ENCODE peak calls at places on chromosome 10, in six cellular contexts. U, R, E, F, W and S are unnamed samples. For H3K4me1, the result is how much of the 10 kb centered on the place peaks cover.

GRCh38 chr10:103732339-103732738 is 123.0 kb downstream of the SH3PXD2A start:
- DNase-seq in U (no peak), R (no peak), E (no peak), F (peak), W (no peak), S (no peak)

GRCh38 chr10:69864321-69864720 is 62.6 kb downstream of the COL13A1 start:
- DNase-seq in U (no peak), R (no peak), E (peak), F (no peak), W (no peak), S (no peak)

GRCh38 chr10:7407368-7408002 is 3.3 kb downstream of the SFMBT2 start:
- DNase-seq in U (no peak), R (peak), E (no peak), F (no peak), W (no peak), S (no peak)

GRCh38 chr10:70558295-70558694 is 44.2 kb downstream of the PRF1 start:
- DNase-seq in U (no peak), R (no peak), E (no peak), F (no peak), W (no peak), S (no peak)

GRCh38 chr10:128908109-128908898 is 558.7 kb upstream of the MGMT start:
- DNase-seq in U (no peak), R (no peak), E (no peak), F (no peak), W (no peak), S (no peak)

GRCh38 chr10:130398090-130398994 is 262.2 kb downstream of the GLRX3 start:
- DNase-seq in U (no peak), R (no peak), E (peak), F (no peak), W (no peak), S (no peak)

GRCh38 chr10:91856637-91857036 is 52.6 kb downstream of the FGFBP3 start:
- DNase-seq in U (peak), R (no peak), E (no peak), F (no peak), W (no peak), S (no peak)

GRCh38 chr10:8296090-8296741 is 241.7 kb downstream of the GATA3 start:
- DNase-seq in U (no peak), R (no peak), E (no peak), F (no peak), W (no peak), S (no peak)

GRCh38 chr10:71270301-71270777 is 48.7 kb upstream of the SLC29A3 start:
- DNase-seq in U (peak), R (peak), E (peak), F (no peak), W (peak), S (no peak)

GRCh38 chr10:122121059-122121458 is 132.1 kb downstream of the TACC2 start:
- DNase-seq in U (peak), R (no peak), E (no peak), F (no peak), W (peak), S (no peak)

GRCh38 chr10:32049113-32049512 is 7.1 kb downstream of the KIF5B start:
- DNase-seq in U (no peak), R (no peak), E (no peak), F (no peak), W (no peak), S (no peak)

GRCh38 chr10:75395955-75396860 is 5.4 kb downstream of the ZNF503 start:
- DNase-seq in U (peak), R (peak), E (no peak), F (peak), W (no peak), S (no peak)

GRCh38 chr10:124033887-124034218 is 59.5 kb downstream of the CHST15 start:
- DNase-seq in U (peak), R (no peak), E (no peak), F (no peak), W (peak), S (no peak)

DNA sequence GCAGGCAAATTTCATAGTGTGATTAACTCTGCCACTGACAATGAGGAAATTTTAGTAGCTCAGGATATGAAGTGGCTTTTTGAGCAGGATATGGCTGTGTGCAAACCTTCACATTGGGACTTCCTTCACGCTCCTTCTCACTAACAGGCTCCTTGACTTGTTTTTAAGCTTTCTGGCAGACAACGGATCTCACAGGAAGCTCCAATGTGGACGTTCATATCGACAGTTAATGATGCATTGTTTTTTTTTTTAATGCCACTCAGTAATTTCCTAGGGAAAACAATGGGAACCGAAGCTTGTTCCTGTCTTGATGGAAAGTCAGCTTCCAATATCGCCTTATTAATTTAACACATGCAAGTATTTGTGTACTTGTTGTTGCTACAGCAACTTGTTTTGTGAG is 84.8 kb downstream of the NRP1 start:
- DNase-seq in U (no peak), R (no peak), E (no peak), F (no peak), W (no peak), S (no peak)
- H3K4me1 ChIP-seq in U (under half), R (under half), E (half or more), F (under half), W (under half), S (under half)

DNA sequence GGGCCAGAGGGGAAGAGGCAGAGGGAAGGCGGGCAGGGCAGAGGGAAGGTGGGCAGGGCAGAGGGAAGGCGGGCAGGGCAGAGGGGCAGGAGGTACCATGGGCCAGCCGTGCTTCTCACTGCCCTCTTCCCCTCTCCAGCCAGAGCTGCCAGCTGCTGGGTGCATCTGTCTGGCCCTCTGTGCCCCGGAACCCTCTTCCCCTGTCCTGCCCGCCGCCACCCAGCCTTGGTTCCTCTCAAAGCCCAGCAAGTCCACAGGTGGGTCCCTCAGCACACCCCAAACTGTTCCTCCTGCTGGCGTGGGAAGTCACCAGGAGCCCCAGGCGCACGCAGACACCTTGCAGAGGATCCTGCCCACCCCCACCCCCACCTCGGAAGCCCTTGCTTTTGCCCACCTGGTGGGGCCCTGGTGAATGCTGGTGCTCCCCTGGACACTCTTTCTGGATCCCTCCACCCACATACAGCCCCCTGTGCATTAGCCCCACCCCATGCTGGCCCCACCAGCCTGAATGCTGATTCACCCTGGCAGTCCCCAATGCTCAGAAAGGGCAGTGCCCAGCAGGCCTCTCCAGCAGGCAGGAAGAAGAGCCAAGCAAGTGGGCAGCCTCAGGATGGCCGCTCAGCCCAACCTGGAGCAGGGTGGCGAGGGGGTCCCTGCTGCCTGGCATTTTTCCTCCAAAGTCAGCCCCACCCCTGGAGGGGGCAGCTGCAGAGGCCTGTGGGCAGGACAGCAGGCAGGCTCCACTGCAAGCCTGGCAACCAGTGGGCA is 1.9 kb upstream of the PWWP2B start:
- DNase-seq in U (peak), R (no peak), E (no peak), F (peak), W (no peak), S (no peak)
- H3K4me3 ChIP-seq in U (peak), R (peak), E (no peak), F (peak), W (peak), S (no peak)

DNA sequence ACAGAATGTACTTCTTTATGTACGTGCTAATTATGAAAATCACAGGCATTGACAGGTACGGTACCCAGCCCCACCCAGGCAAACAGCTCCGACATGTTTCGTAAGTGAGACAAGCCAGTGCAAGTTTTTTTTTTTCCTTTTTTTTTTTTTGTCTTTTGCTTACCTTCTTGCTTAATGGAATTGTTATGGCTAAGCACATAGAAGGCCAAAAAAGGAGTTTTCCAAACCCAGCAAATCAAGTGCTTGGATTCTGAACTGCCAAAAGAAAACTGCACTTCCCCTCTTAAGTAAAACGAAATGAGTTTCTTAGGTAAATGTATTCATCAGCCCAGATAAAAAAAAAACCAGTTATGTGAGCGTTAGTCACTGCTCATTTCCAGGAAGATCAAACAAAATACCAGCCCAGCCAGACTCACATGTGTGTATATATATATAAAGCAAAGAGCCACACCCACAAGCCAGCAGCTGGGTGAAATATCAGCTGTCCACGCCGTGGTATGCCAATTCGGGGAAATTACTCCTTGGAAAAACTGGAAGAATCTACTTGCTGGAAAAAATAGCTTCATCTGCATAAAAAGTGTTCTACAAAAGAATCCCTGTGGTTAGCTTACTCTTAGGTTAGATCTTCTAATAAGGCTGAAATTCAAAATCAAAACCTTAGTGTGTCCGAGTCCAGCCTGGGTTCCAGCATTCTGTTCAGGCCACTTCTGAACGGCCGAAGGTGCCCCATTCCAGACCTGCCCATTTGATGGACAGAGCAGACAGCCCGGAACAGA is 8.0 kb downstream of the KLF6 start:
- DNase-seq in U (no peak), R (peak), E (peak), F (peak), W (peak), S (peak)
- H3K4me1 ChIP-seq in U (under half), R (under half), E (half or more), F (under half), W (half or more), S (half or more)

GRCh38 chr10:132404169-132404880 is 7.3 kb downstream of the PWWP2B start:
- DNase-seq in U (peak), R (no peak), E (no peak), F (peak), W (no peak), S (no peak)
- H3K4me3 ChIP-seq in U (no peak), R (no peak), E (no peak), F (no peak), W (no peak), S (no peak)